ENCODE peak calls at places on chromosome 6, in five cellular contexts. B is fibroblast of the aortic adventitia, A is fibroblast of lung, R is body of pancreas, Z is heart right ventricle. Q is an unnamed sample.

GRCh38 chr6:146914563-146915483 is 289.4 kb upstream of the STXBP5 start:
- DNase-seq in Z (no peak), R (peak; percentile 37), A (peak; percentile 98), B (peak; percentile 99), Q (peak; percentile 85)

GRCh38 chr6:118893095-118893881 is 664 bp upstream of the ASF1A start:
- DNase-seq in Z (no peak), R (peak; percentile 57), B (peak; percentile 78), A (peak; percentile 64), Q (peak; percentile 22)

GRCh38 chr6:31692886-31693285 is 10.2 kb downstream of the ABHD16A start:
- DNase-seq in R (no peak), A (no peak), B (no peak), Z (no peak), Q (no peak)

GRCh38 chr6:19279137-19279747 is 557.9 kb upstream of the ID4 start:
- DNase-seq in R (no peak), A (no peak), B (peak; percentile 69), Z (no peak), Q (no peak)

GRCh38 chr6:14322841-14323240 is 205.3 kb downstream of the CD83 start:
- DNase-seq in Z (no peak), B (no peak), A (no peak), R (no peak), Q (no peak)

GRCh38 chr6:97422171-97422570 is 139.2 kb upstream of the MMS22L start:
- DNase-seq in A (no peak), R (no peak), B (no peak), Z (no peak), Q (no peak)

GRCh38 chr6:25174678-25175077 is 104.5 kb upstream of the CARMIL1 start:
- DNase-seq in R (no peak), A (no peak), B (no peak), Z (no peak), Q (no peak)

GRCh38 chr6:154569136-154569862 is 58.8 kb upstream of the CNKSR3 start:
- DNase-seq in Z (no peak), R (no peak), B (peak; percentile 18), A (no peak), Q (no peak)

DNA sequence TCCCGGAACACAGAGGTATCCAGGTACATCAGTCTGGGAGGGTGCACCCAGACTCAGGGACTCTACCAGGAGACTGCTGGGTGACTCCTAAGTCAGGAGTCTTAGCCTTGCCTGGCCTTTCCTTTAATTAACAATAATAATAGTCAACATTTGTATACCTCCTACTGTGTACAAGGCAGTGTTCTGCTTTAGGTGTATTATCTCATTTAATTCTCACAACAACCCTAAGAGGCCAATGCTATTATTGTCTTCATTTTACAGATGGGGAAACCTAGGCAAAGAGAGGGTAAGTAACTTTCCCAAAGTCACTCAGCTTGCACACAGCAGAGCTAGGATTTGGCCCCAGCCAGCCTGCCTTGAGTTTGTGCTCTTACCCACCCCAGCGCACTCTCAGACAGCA is 39.6 kb downstream of the MRPL14 start:
- DNase-seq in B (no peak), A (no peak), Z (no peak), R (no peak), Q (no peak)
- H3K4me3 ChIP-seq in B (no peak overlapping the region), A (no peak overlapping the region), Z (no peak overlapping the region), R (no peak overlapping the region), Q (no peak overlapping the region)

DNA sequence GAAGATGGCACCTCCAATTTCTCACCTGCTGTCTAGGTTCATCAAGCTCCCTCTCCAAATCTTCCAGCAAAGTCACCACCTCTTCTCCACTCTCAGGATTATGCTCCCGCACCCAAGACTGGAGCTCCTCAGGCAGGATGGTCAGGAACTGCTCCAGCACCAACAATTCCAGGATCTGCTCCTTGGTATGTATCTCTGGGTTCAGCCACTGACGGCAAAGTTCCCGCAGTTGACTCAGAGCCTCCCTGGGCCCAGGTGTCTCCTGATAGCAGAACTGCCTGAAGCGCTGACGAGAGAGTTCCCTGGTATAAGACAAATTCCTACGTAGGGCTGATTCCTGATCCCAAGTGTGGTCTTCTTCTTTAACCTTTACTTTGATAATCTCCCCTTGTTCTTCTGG is 60.6 kb downstream of the GPX5 start:
- DNase-seq in B (no peak), R (no peak), A (peak; percentile 17), Z (no peak), Q (no peak)
- H3K4me3 ChIP-seq in B (no peak overlapping the region), R (peak overlapping the region; percentile 40), A (no peak overlapping the region), Z (peak overlapping the region; percentile 59), Q (peak overlapping the region; percentile 60)

GRCh38 chr6:50819527-50819905 is 845 bp downstream of the TFAP2B start:
- DNase-seq in A (no peak), Z (no peak), B (no peak), R (no peak), Q (peak; percentile 30)
- H3K4me3 ChIP-seq in A (peak overlapping the region; percentile 16), Z (peak overlapping the region; percentile 23), B (peak overlapping the region; percentile 9), R (no peak overlapping the region), Q (no peak overlapping the region)

DNA sequence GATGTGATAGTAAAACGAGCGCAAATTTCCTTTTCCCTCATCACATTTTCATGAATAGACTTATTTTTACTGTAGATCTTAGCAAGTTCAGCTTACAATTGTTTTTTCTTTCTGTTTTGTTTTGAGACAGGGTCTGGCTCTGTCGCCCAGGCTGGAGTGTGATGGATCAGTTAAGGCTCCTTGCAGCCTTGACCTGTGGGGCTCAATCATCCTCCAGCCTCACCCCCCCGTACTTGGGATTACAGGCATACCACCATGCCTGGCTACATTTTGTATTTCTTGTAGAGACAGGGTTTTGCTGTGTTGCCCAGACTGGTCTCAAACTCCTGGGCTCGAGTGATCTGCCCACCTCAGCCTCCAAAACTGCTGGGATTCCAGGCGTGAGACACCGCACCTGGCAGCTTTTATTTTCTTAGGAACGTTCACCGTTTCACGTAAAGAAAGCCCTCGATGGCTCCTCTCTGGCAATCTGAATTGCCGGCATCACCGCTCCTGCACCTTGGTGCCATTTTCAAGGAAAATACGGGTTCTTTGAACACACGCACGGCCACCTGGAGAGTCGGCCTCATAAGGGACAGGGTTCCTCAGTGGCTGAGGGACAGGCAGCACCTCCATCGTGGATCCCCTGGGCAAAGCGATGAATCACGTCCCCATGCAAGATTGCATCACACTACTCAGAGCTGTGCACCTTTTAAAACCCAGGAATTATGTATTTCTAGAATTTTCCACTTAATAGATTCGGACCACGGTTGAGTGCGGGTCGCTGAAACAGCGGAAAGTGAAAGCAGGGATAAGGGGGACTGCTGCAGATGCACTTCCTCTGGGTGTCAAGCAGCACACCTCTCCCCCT is 78.7 kb downstream of the IRF4 start:
- DNase-seq in A (no peak), Z (no peak), B (no peak), R (no peak), Q (no peak)
- H3K4me3 ChIP-seq in A (no peak overlapping the region), Z (no peak overlapping the region), B (no peak overlapping the region), R (no peak overlapping the region), Q (no peak overlapping the region)

GRCh38 chr6:75526502-75527127 is 33.0 kb upstream of the FILIP1 start:
- DNase-seq in A (peak; percentile 55), Z (no peak), R (peak; percentile 86), B (peak; percentile 86), Q (peak; percentile 9)

GRCh38 chr6:75525682-75526081 is 32.1 kb upstream of the FILIP1 start:
- DNase-seq in R (no peak), B (no peak), A (no peak), Z (no peak), Q (no peak)

GRCh38 chr6:75528423-75528822 is 34.8 kb upstream of the FILIP1 start:
- DNase-seq in B (peak; percentile 65), A (peak; percentile 5), Z (no peak), R (peak; percentile 2), Q (no peak)

DNA sequence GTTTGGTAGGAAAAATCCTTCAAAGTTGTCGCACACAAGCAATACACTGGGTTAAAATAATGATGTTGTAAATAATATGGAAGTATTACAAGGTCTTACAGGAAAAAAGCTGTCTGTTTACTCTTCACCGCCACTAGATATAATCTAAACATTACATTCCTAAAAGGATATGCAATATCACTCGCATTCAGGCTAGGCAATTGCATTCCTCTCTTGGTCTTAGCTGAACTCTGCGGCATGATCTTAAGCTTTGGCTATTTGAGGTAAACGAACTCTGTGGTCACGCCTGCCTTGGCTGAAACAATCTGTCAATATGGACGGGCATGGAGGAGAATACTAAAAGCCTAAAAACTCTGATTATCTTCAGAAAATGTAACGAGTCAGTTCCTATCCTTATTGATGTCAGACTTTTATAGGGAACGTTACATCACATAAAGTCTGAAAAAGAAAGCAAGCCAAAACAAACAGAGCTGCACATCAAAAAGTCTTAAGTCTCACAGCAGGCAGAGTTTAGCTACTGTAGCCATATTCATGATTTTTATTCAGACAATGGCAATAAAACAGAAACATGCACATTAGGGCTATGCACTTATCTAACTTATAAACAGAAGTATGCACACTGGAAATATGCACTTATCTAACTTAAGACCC is 30.8 kb upstream of the FILIP1 start:
- DNase-seq in A (peak; percentile 97), Z (no peak), R (peak; percentile 6), B (peak; percentile 79), Q (peak; percentile 75)
- H3K4me3 ChIP-seq in A (no peak overlapping the region), Z (peak overlapping the region; percentile 22), R (no peak overlapping the region), B (no peak overlapping the region), Q (peak overlapping the region; percentile 11)

Q was measured in MG63.